ENCODE peak calls at places on chromosomes 11 and 22, in eight cellular contexts. N, F, C, V, H, R, B and L are unnamed samples.

GRCh38 chr11:118531597-118532084 is 649 bp downstream of the TMEM25 start:
- DNase-seq in R (no peak), B (no peak), C (no peak), F (no peak), V (no peak), H (no peak), N (no peak), L (no peak)

GRCh38 chr22:47225080-47225930 is 462.9 kb downstream of the TBC1D22A start:
- DNase-seq in V (no peak), C (no peak), R (no peak), F (no peak), B (no peak), H (no peak), N (no peak), L (no peak)

GRCh38 chr11:2581931-2582435 is 117.8 kb downstream of the KCNQ1OT1 start:
- DNase-seq in H (peak; percentile 24), B (peak; percentile 4), N (no peak), V (peak; percentile 57), R (peak; percentile 16), F (peak; percentile 1), C (no peak), L (no peak)

GRCh38 chr22:17569971-17570511 is 6.7 kb downstream of the SLC25A18 start:
- DNase-seq in C (no peak), F (no peak), V (no peak), R (no peak), H (no peak), B (no peak), N (peak; percentile 4), L (no peak)

GRCh38 chr11:77479746-77480352 is 6.0 kb upstream of the PAK1 start:
- DNase-seq in H (no peak), C (no peak), V (no peak), F (no peak), B (no peak), R (no peak), N (no peak), L (no peak)

GRCh38 chr11:106446961-106447360 is 369.5 kb downstream of the AASDHPPT start:
- DNase-seq in B (no peak), V (no peak), R (no peak), H (no peak), C (no peak), N (no peak), F (no peak), L (no peak)

GRCh38 chr22:36136988-36137387 is 23.6 kb downstream of the APOL3 start:
- DNase-seq in C (no peak), R (no peak), N (peak; percentile 68), V (no peak), H (no peak), B (no peak), F (no peak), L (no peak)

GRCh38 chr11:70246196-70246595 is 24.3 kb upstream of the PPFIA1 start:
- DNase-seq in F (no peak), N (peak; percentile 68), B (no peak), R (no peak), V (no peak), C (no peak), H (no peak), L (no peak)

GRCh38 chr11:123235687-123236261 is 40.7 kb upstream of the CLMP start:
- DNase-seq in B (no peak), C (no peak), V (no peak), N (peak; percentile 74), H (no peak), F (no peak), R (peak; percentile 54), L (no peak)

DNA sequence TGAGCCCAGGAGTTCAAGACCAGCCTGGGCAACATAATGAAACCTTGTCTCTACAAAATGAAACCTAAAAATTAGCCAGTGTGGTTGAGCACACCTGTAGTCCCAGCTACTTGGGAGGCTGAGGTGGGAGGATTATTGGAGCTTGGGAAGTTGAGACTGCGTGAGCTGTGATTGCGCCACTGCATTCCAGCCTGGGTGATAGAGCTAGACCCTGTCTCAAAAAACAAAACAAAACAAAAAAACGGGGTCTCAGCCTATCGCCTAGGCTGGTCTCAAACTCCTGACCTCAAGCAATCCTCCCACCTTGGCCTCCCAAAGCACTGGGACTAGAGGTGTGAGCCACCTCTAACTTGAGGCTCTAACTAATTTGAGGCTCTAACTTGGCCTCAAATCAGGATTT is 13.6 kb downstream of the PPIL2 start:
- DNase-seq in C (no peak), B (no peak), F (no peak), R (no peak), N (no peak), H (no peak), V (no peak), L (no peak)
- TF ChIP-seq POLR2A in C (no peak), B (no peak), F (no peak), R (no peak), N (no peak), H (no peak), V (no peak), L (no peak)

DNA sequence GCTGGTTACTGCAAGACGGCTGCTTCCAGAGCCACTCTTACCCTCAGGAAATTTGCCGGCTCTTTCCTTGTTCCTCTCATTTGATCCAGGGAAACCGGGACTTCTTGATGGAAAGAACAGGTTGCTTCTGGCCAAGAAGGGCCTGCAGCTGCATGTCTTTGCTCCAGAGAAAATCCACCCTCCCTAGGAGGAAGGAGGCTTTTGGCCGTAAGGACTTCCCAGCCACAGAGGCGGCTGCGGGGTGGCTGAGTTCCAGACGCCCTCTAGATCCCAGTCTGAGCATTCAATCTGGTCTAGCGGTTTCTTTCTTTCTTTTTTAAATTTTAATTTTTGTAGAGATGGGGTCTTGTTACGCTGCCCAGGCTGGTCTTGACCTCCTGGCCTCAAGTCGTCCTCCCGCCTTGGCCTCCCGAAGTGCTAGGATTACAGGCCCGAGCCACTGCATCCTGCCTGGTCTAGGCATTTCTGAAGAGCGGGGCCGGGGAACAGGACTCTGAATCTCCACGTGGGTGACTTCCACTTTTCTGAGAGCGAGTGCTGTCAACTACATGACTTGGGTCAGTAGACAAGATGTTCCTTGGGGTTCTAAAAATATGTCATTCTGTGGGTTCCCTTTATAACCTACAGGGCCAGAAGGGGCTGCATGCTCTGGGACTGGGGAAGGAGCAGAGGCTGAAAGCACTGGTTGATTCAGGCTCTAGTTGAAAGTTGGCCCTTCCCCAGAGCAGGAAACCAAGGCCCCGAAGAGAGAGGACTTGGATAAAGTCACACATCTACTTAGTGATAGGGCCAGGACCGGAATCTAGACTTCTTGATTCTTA is 9.7 kb downstream of the ADAMTS15 start:
- DNase-seq in B (no peak), H (no peak), V (peak; percentile 73), F (no peak), C (no peak), R (no peak), N (no peak), L (no peak)
- TF ChIP-seq CTCF in B (no peak), H (no peak), V (no peak), F (no peak), C (no peak), R (no peak), N (no peak), L (no peak)

GRCh38 chr11:65425971-65426838 is 3.6 kb downstream of the NEAT1 start:
- DNase-seq in F (no peak), V (no peak), H (peak; percentile 40), R (peak; percentile 12), B (no peak), N (peak; percentile 89), C (peak; percentile 78), L (peak; percentile 70)

GRCh38 chr11:65425105-65425970 is 2.7 kb downstream of the NEAT1 start:
- DNase-seq in H (peak; percentile 60), B (no peak), V (peak; percentile 21), F (peak; percentile 72), R (peak; percentile 37), N (peak; percentile 78), C (peak; percentile 87), L (peak; percentile 74)

GRCh38 chr11:65427691-65428577 is 5.3 kb downstream of the NEAT1 start:
- DNase-seq in H (peak; percentile 64), V (no peak), C (peak; percentile 82), N (peak; percentile 78), F (peak; percentile 64), B (no peak), R (peak; percentile 40), L (peak; percentile 71)

GRCh38 chr11:65428578-65429068 is 6.0 kb downstream of the NEAT1 start:
- DNase-seq in F (no peak), V (no peak), N (no peak), C (no peak), H (peak; percentile 65), B (no peak), R (no peak), L (peak; percentile 67)

GRCh38 chr11:65426839-65427690 is 4.5 kb downstream of the NEAT1 start:
- DNase-seq in N (peak; percentile 77), C (peak; percentile 80), F (peak; percentile 70), R (peak; percentile 49), B (no peak), V (no peak), H (peak; percentile 75), L (peak; percentile 71)
- TF ChIP-seq POLR2A in N (peak; percentile 79), C (peak; percentile 62), F (no peak), R (peak; percentile 30), B (peak; percentile 50), V (peak; percentile 40), H (peak; percentile 65), L (peak; percentile 55)

GRCh38 chr11:120226714-120227113 is 13.2 kb upstream of the POU2F3 start:
- DNase-seq in F (no peak), V (peak; percentile 51), R (no peak), C (no peak), H (no peak), B (no peak), N (no peak), L (no peak)
- TF ChIP-seq CTCF in F (no peak), V (no peak), R (no peak), C (no peak), H (no peak), B (no peak), N (no peak), L (no peak)

GRCh38 chr11:64998690-64999431 is 2.1 kb upstream of the BATF2 start:
- DNase-seq in N (no peak), H (no peak), R (no peak), V (no peak), C (peak; percentile 68), B (no peak), F (peak; percentile 68), L (no peak)
- TF ChIP-seq POLR2A in N (no peak), H (no peak), R (no peak), V (no peak), C (no peak), B (no peak), F (no peak), L (no peak)

GRCh38 chr22:24694971-24695928 is 79.3 kb downstream of the PIWIL3 start:
- DNase-seq in C (no peak), V (no peak), F (no peak), H (no peak), B (no peak), N (no peak), R (no peak), L (no peak)
- TF ChIP-seq CTCF in C (no peak), V (no peak), F (no peak), H (no peak), B (no peak), N (no peak), R (no peak), L (no peak)